ENCODE peak calls at places on chromosomes 16 and 17, in seven cellular contexts. Q, F, V, W, B, Y and I are unnamed samples.

GRCh38 chr16:31880322-31880979 is 6.8 kb downstream of the ZNF267 start:
- DNase-seq in W (no peak), V (no peak), B (no peak), F (peak), Q (peak), Y (no peak), I (peak)

GRCh38 chr17:69012895-69013805 is 47.6 kb downstream of the ABCA9 start:
- DNase-seq in W (no peak), V (no peak), B (no peak), Q (no peak), Y (no peak), F (no peak), I (no peak)

GRCh38 chr16:51418258-51418657 is 267.2 kb upstream of the SALL1 start:
- DNase-seq in Y (no peak), V (no peak), Q (no peak), B (no peak), F (no peak), W (no peak), I (no peak)

GRCh38 chr17:45146166-45146565 is 2.1 kb upstream of the HEXIM1 start:
- DNase-seq in V (no peak), Q (no peak), B (no peak), F (no peak), Y (no peak), W (no peak), I (no peak)

GRCh38 chr16:12901204-12901596 is 198 bp upstream of the SHISA9 start:
- DNase-seq in F (no peak), B (no peak), Y (no peak), W (no peak), Q (peak), V (no peak), I (peak)

GRCh38 chr17:64037802-64038201 is 17.4 kb upstream of the ICAM2 start:
- DNase-seq in W (no peak), V (no peak), Q (no peak), B (no peak), Y (no peak), F (no peak), I (no peak)

GRCh38 chr17:835263-835662 is 53.1 kb downstream of the MRM3 start:
- DNase-seq in F (no peak), V (no peak), B (no peak), W (no peak), Y (peak), Q (peak), I (no peak)

GRCh38 chr17:574061-574460 is 140.6 kb downstream of the VPS53 start:
- DNase-seq in Q (peak), Y (no peak), V (no peak), W (no peak), F (no peak), B (no peak), I (no peak)

GRCh38 chr17:40443196-40443987 is at the start of gene IGFBP4:
- DNase-seq in Y (no peak), Q (peak), W (peak), B (peak), V (peak), F (peak), I (peak)

GRCh38 chr17:32494621-32495346 is 8.0 kb downstream of the CDK5R1 start:
- DNase-seq in V (no peak), W (peak), B (peak), Y (no peak), F (no peak), Q (no peak), I (no peak)

GRCh38 chr16:80518436-80518835 is 22.4 kb upstream of the DYNLRB2 start:
- DNase-seq in W (no peak), B (no peak), Y (no peak), V (no peak), Q (no peak), F (peak), I (no peak)

GRCh38 chr16:89842471-89843408 is 14.5 kb downstream of the SPIRE2 start:
- DNase-seq in B (no peak), V (no peak), Q (no peak), W (no peak), F (no peak), Y (peak), I (no peak)

GRCh38 chr16:55543470-55543869 is 23.0 kb upstream of the CAPNS2 start:
- DNase-seq in F (no peak), B (no peak), Y (no peak), Q (no peak), V (no peak), W (no peak), I (no peak)

GRCh38 chr16:58863042-58863441 is 128.9 kb upstream of the GOT2 start:
- DNase-seq in B (no peak), V (no peak), W (no peak), F (no peak), Y (no peak), Q (no peak), I (no peak)

GRCh38 chr17:50049636-50050035 is 6.3 kb upstream of the ITGA3 start:
- DNase-seq in Y (no peak), W (no peak), B (no peak), Q (no peak), V (no peak), F (no peak), I (no peak)

GRCh38 chr17:49440581-49440980 is 25.9 kb upstream of the PHB1 start:
- DNase-seq in F (no peak), Q (no peak), B (no peak), W (no peak), V (no peak), Y (no peak), I (no peak)

GRCh38 chr17:82129095-82129494 is 31.1 kb upstream of the FASN start:
- DNase-seq in Y (no peak), Q (no peak), F (no peak), V (no peak), W (no peak), B (no peak), I (no peak)

GRCh38 chr17:80847506-80848230 is 144.0 kb upstream of the CHMP6 start:
- DNase-seq in W (no peak), Q (no peak), V (peak), B (peak), F (no peak), Y (no peak), I (no peak)

GRCh38 chr17:3003401-3004149 is 59.8 kb downstream of the OR1D5 start:
- DNase-seq in V (peak), Q (peak), B (no peak), Y (no peak), F (peak), W (peak), I (peak)

GRCh38 chr17:62809656-62810055 is 1.5 kb upstream of the MARCHF10 start:
- DNase-seq in Y (no peak), Q (no peak), V (no peak), B (no peak), W (no peak), F (no peak), I (no peak)

GRCh38 chr16:65283238-65283651 is 161.4 kb upstream of the CDH11 start:
- DNase-seq in W (no peak), F (no peak), B (no peak), V (no peak), Q (no peak), Y (no peak), I (no peak)

GRCh38 chr17:66446419-66446818 is 144.0 kb downstream of the PRKCA start:
- DNase-seq in B (no peak), Q (no peak), Y (no peak), V (no peak), F (no peak), W (no peak), I (no peak)

GRCh38 chr16:54171855-54172537 is 114.6 kb downstream of the IRX3 start:
- DNase-seq in Q (peak), F (no peak), B (no peak), V (no peak), Y (peak), W (no peak), I (no peak)

GRCh38 chr17:81097134-81097942 is 62.4 kb downstream of the BAIAP2 start:
- DNase-seq in B (peak), V (peak), Q (peak), Y (peak), F (peak), W (peak), I (peak)

GRCh38 chr17:74904687-74905409 is 11.4 kb upstream of the FADS6 start:
- DNase-seq in F (no peak), Q (no peak), V (no peak), W (no peak), Y (no peak), B (no peak), I (no peak)

GRCh38 chr16:65201446-65202010 is 79.7 kb upstream of the CDH11 start:
- DNase-seq in F (no peak), W (no peak), Y (no peak), V (no peak), B (no peak), Q (no peak), I (no peak)

GRCh38 chr16:31182391-31182790 is 2.5 kb downstream of the FUS start:
- DNase-seq in V (no peak), Y (no peak), W (no peak), F (no peak), Q (no peak), B (no peak), I (no peak)

GRCh38 chr17:46266656-46267544 is 28.0 kb upstream of the LRRC37A start:
- DNase-seq in V (peak), Y (peak), B (peak), Q (peak), W (peak), F (peak), I (peak)

GRCh38 chr17:61366715-61367413 is 32.8 kb upstream of the TBX2 start:
- DNase-seq in B (no peak), Q (no peak), F (no peak), V (no peak), W (no peak), Y (no peak), I (no peak)

GRCh38 chr17:70629902-70630301 is 460.6 kb downstream of the KCNJ2 start:
- DNase-seq in W (peak), F (no peak), Q (no peak), B (no peak), Y (no peak), V (no peak), I (no peak)

GRCh38 chr16:72013888-72014538 is 5.5 kb downstream of the DHODH start:
- DNase-seq in W (no peak), Q (no peak), V (no peak), Y (no peak), B (no peak), F (no peak), I (no peak)

GRCh38 chr17:64506576-64507417 is at the start of gene CEP95:
- DNase-seq in Y (peak), B (peak), F (no peak), V (peak), Q (peak), W (peak), I (peak)

GRCh38 chr17:48352630-48353029 is 77.4 kb downstream of the SKAP1 start:
- DNase-seq in B (no peak), V (no peak), Y (no peak), F (no peak), W (no peak), Q (no peak), I (no peak)

GRCh38 chr17:80513892-80514291 is 30.7 kb upstream of the RPTOR start:
- DNase-seq in F (no peak), Y (no peak), B (no peak), W (no peak), Q (no peak), V (no peak), I (no peak)

GRCh38 chr17:35890774-35891155 is 10.6 kb upstream of the CCL5 start:
- DNase-seq in B (no peak), V (no peak), Q (peak), W (no peak), F (peak), Y (no peak), I (peak)

GRCh38 chr16:57391308-57391699 is 13.3 kb upstream of the CCL17 start:
- DNase-seq in W (no peak), F (no peak), Q (no peak), V (no peak), B (no peak), Y (no peak), I (no peak)

DNA sequence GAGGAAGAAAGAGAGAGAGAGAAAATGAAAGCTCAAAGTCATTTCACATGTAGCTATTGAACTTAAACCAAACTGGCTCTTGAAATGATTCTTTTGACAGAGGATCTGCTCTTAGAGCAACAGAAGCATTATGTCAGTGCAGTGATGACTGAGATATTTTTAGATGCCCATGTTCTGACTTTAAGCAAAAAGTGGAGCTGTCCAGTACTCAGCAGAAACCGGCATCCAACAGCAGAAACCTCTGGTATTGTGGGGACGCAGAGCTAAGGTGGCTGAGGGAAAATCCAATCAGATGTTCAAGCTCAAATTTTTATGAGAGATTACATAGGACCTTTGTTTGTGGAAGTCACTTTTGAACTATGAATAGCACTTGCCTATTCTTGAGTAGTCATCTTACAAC is 69.8 kb upstream of the ANKFN1 start:
- DNase-seq in Y (no peak), F (no peak), Q (no peak), W (no peak), B (no peak), V (no peak), I (no peak)
- TF ChIP-seq CTCF in Y (no peak), F (no peak), Q (no peak), W (no peak), B (no peak), V (no peak), I (no peak)

GRCh38 chr17:30124273-30124796 is 7.7 kb downstream of the NSRP1 start:
- DNase-seq in Y (no peak), F (no peak), V (no peak), W (no peak), B (no peak), Q (no peak), I (no peak)
- TF ChIP-seq CTCF in Y (no peak), F (no peak), V (no peak), W (no peak), B (no peak), Q (no peak), I (no peak)

GRCh38 chr17:59607817-59608403 is 11.8 kb upstream of the CLTC start:
- DNase-seq in Y (no peak), B (no peak), Q (no peak), F (peak), V (no peak), W (no peak), I (no peak)
- TF ChIP-seq CTCF in Y (no peak), B (peak), Q (no peak), F (peak), V (peak), W (no peak), I (no peak)

DNA sequence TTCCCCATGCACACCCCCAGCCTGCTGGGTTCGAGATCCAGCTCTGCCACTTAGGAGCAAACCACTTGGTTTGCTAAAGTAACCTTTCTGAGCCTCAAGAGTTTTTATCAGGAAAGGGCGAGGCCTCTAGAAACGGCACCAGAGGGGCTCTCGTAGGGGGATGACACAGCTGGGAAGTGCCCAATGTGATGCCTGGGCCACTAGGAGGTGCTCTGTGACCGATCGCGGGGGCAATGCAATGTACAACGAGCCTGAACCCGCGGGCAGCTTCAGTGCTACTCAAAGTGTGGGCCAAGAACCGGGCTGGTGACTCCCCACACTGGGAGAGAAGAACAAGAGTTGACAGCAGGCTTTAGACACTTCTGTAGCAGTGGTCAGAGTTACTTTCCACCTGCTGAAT is 9.4 kb downstream of the C16orf89 start:
- DNase-seq in W (no peak), F (peak), Y (no peak), B (peak), V (peak), Q (no peak), I (peak)
- TF ChIP-seq CTCF in W (peak), F (peak), Y (peak), B (peak), V (peak), Q (no peak), I (peak)

GRCh38 chr17:33686171-33686570 is 393.1 kb upstream of the ASIC2 start:
- DNase-seq in V (no peak), W (no peak), Q (no peak), Y (no peak), B (no peak), F (peak), I (peak)
- TF ChIP-seq CTCF in V (peak), W (no peak), Q (no peak), Y (peak), B (no peak), F (peak), I (peak)

DNA sequence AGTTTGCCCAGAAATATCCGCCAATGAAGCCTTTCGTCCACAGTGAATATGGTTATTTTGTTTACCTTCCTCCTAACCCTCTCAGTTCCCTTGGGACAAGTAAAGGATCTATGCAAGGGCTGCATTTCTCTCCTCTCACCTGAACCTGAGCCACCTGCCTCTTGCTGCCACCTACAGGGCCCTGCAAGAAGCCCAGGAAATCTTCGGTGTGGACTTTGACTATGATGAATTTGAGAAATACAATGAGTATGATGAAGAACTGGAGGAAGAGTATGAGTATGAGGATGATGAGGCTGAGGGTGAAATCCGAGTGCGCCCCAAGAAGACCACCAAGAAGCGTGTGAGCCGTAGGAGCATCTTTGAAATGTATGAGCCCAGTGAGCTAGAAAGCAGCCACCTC is 14.0 kb downstream of the SUPT6H start:
- DNase-seq in F (peak), Y (no peak), W (no peak), Q (no peak), B (peak), V (no peak), I (no peak)
- TF ChIP-seq CTCF in F (peak), Y (no peak), W (no peak), Q (no peak), B (peak), V (peak), I (no peak)

GRCh38 chr16:8849411-8850011 is 19.3 kb downstream of the CARHSP1 start:
- DNase-seq in B (peak), Q (no peak), V (peak), W (no peak), Y (no peak), F (no peak), I (peak)
- TF ChIP-seq CTCF in B (no peak), Q (no peak), V (no peak), W (no peak), Y (no peak), F (no peak), I (no peak)